ENCODE peak calls at places on chromosomes 4 and X, in four cellular contexts. M is GF-D8; I is activated T-cell treated with anti-CD3 and anti-CD28 coated beads, Interleukin-2, amount 50 U/mL, for 4 hours; N is activated T-helper 1 cell treated with Interleukin-2 at 50 U/mL for 16 hours. X is an unnamed sample.

GRCh38 chrX:151806967-151807540 is 72.5 kb downstream of the CNGA2 start:
- DNase-seq in M (no peak), I (no peak), N (no peak), X (no peak)

GRCh38 chr4:108425988-108426387 is 194.4 kb upstream of the RPL34 start:
- DNase-seq in M (no peak), I (no peak), N (no peak), X (no peak)

GRCh38 chrX:63764946-63765345 is 20.1 kb downstream of the ARHGEF9 start:
- DNase-seq in M (no peak), I (no peak), N (no peak), X (no peak)

GRCh38 chr4:181261279-181261678 is 981.9 kb upstream of the TENM3 start:
- DNase-seq in M (no peak), I (no peak), N (no peak), X (no peak)

GRCh38 chr4:118905546-118905945 is 16.9 kb downstream of the SYNPO2 start:
- DNase-seq in M (peak; percentile 10), I (no peak), N (no peak), X (no peak)

GRCh38 chr4:184958839-184959238 is 59.5 kb upstream of the HELT start:
- DNase-seq in M (no peak), I (no peak), N (no peak), X (no peak)

GRCh38 chrX:2283111-2283847 is 217.5 kb downstream of the DHRSX start:
- DNase-seq in M (no peak), I (no peak), N (no peak), X (no peak)

GRCh38 chrX:1516596-1517104 is 20.3 kb downstream of the P2RY8 start:
- DNase-seq in M (no peak), I (no peak), N (no peak), X (no peak)

X was measured in stomach.